ENCODE peak calls at places on chromosomes 1 and 21, in eight cellular contexts. One of them, this sample, is unnamed.

GRCh38 chr1:156336242-156336641 is 1.9 kb downstream of the CCT3 start:
- DNase-seq in right lobe of liver: no peak
- DNase-seq in OCI-LY7: peak
- DNase-seq in fibroblast of pulmonary artery: no peak
- DNase-seq in BJ: no peak
- DNase-seq in A549: peak
- DNase-seq in type B pancreatic cell: no peak
- DNase-seq in cardiac muscle cell: peak
- DNase-seq in this sample: no peak

GRCh38 chr1:36751525-36751924 is 268.8 kb upstream of the CSF3R start:
- DNase-seq in right lobe of liver: no peak
- DNase-seq in OCI-LY7: no peak
- DNase-seq in fibroblast of pulmonary artery: no peak
- DNase-seq in BJ: no peak
- DNase-seq in A549: peak
- DNase-seq in type B pancreatic cell: no peak
- DNase-seq in cardiac muscle cell: no peak
- DNase-seq in this sample: no peak

GRCh38 chr1:91611498-91611917 is 110.9 kb downstream of the CDC7 start:
- DNase-seq in right lobe of liver: no peak
- DNase-seq in OCI-LY7: no peak
- DNase-seq in fibroblast of pulmonary artery: no peak
- DNase-seq in BJ: no peak
- DNase-seq in A549: peak
- DNase-seq in type B pancreatic cell: no peak
- DNase-seq in cardiac muscle cell: no peak
- DNase-seq in this sample: no peak

GRCh38 chr1:68675336-68675735 is 178.5 kb upstream of the DEPDC1 start:
- DNase-seq in right lobe of liver: no peak
- DNase-seq in OCI-LY7: no peak
- DNase-seq in fibroblast of pulmonary artery: no peak
- DNase-seq in BJ: no peak
- DNase-seq in A549: no peak
- DNase-seq in type B pancreatic cell: no peak
- DNase-seq in cardiac muscle cell: no peak
- DNase-seq in this sample: no peak

GRCh38 chr1:66788231-66788939 is 12.7 kb downstream of the INSL5 start:
- DNase-seq in right lobe of liver: no peak
- DNase-seq in OCI-LY7: peak
- DNase-seq in fibroblast of pulmonary artery: no peak
- DNase-seq in BJ: no peak
- DNase-seq in A549: no peak
- DNase-seq in type B pancreatic cell: no peak
- DNase-seq in cardiac muscle cell: no peak
- DNase-seq in this sample: peak

GRCh38 chr1:172581273-172581672 is 48.3 kb downstream of the SUCO start:
- DNase-seq in right lobe of liver: no peak
- DNase-seq in OCI-LY7: no peak
- DNase-seq in fibroblast of pulmonary artery: no peak
- DNase-seq in BJ: no peak
- DNase-seq in A549: no peak
- DNase-seq in type B pancreatic cell: no peak
- DNase-seq in cardiac muscle cell: no peak
- DNase-seq in this sample: no peak

GRCh38 chr1:54064244-54064643 is 10.8 kb downstream of the TCEANC2 start:
- DNase-seq in right lobe of liver: no peak
- DNase-seq in OCI-LY7: no peak
- DNase-seq in fibroblast of pulmonary artery: no peak
- DNase-seq in BJ: no peak
- DNase-seq in A549: no peak
- DNase-seq in type B pancreatic cell: no peak
- DNase-seq in cardiac muscle cell: no peak
- DNase-seq in this sample: no peak

GRCh38 chr1:211783897-211784296 is 46.7 kb downstream of the LPGAT1 start:
- DNase-seq in right lobe of liver: no peak
- DNase-seq in OCI-LY7: no peak
- DNase-seq in fibroblast of pulmonary artery: no peak
- DNase-seq in BJ: no peak
- DNase-seq in A549: peak
- DNase-seq in type B pancreatic cell: no peak
- DNase-seq in cardiac muscle cell: no peak
- DNase-seq in this sample: no peak

GRCh38 chr1:234320549-234320948 is 52.7 kb upstream of the COA6 start:
- DNase-seq in right lobe of liver: peak
- DNase-seq in OCI-LY7: no peak
- DNase-seq in fibroblast of pulmonary artery: no peak
- DNase-seq in BJ: no peak
- DNase-seq in A549: no peak
- DNase-seq in type B pancreatic cell: no peak
- DNase-seq in cardiac muscle cell: no peak
- DNase-seq in this sample: no peak

GRCh38 chr1:245663373-245663772 is 508.6 kb downstream of the KIF26B start:
- DNase-seq in right lobe of liver: no peak
- DNase-seq in OCI-LY7: no peak
- DNase-seq in fibroblast of pulmonary artery: no peak
- DNase-seq in BJ: no peak
- DNase-seq in A549: no peak
- DNase-seq in type B pancreatic cell: no peak
- DNase-seq in cardiac muscle cell: no peak
- DNase-seq in this sample: no peak

GRCh38 chr21:39966786-39967185 is 99.5 kb downstream of the PCP4 start:
- DNase-seq in right lobe of liver: no peak
- DNase-seq in OCI-LY7: no peak
- DNase-seq in fibroblast of pulmonary artery: no peak
- DNase-seq in BJ: no peak
- DNase-seq in A549: no peak
- DNase-seq in type B pancreatic cell: no peak
- DNase-seq in cardiac muscle cell: no peak
- DNase-seq in this sample: no peak

GRCh38 chr1:93938461-93939145 is 29.4 kb upstream of the GCLM start:
- DNase-seq in right lobe of liver: no peak
- DNase-seq in OCI-LY7: peak
- DNase-seq in fibroblast of pulmonary artery: peak
- DNase-seq in BJ: no peak
- DNase-seq in A549: no peak
- DNase-seq in type B pancreatic cell: no peak
- DNase-seq in cardiac muscle cell: peak
- DNase-seq in this sample: no peak

GRCh38 chr1:22579541-22580155 is 16.4 kb downstream of the EPHA8 start:
- DNase-seq in right lobe of liver: no peak
- DNase-seq in OCI-LY7: no peak
- DNase-seq in fibroblast of pulmonary artery: no peak
- DNase-seq in BJ: no peak
- DNase-seq in A549: no peak
- DNase-seq in type B pancreatic cell: no peak
- DNase-seq in cardiac muscle cell: no peak
- DNase-seq in this sample: no peak

GRCh38 chr1:14961661-14962267 is 191.8 kb upstream of the TMEM51 start:
- DNase-seq in right lobe of liver: no peak
- DNase-seq in OCI-LY7: peak
- DNase-seq in fibroblast of pulmonary artery: no peak
- DNase-seq in BJ: no peak
- DNase-seq in A549: no peak
- DNase-seq in type B pancreatic cell: no peak
- DNase-seq in cardiac muscle cell: no peak
- DNase-seq in this sample: peak

GRCh38 chr1:231872461-231872910 is 245.9 kb downstream of the DISC1 start:
- DNase-seq in right lobe of liver: no peak
- DNase-seq in OCI-LY7: no peak
- DNase-seq in fibroblast of pulmonary artery: peak
- DNase-seq in BJ: peak
- DNase-seq in A549: no peak
- DNase-seq in type B pancreatic cell: no peak
- DNase-seq in cardiac muscle cell: peak
- DNase-seq in this sample: no peak

GRCh38 chr21:43816611-43817071 is 27.3 kb downstream of the RRP1 start:
- DNase-seq in right lobe of liver: no peak
- DNase-seq in OCI-LY7: no peak
- DNase-seq in fibroblast of pulmonary artery: no peak
- DNase-seq in BJ: no peak
- DNase-seq in A549: no peak
- DNase-seq in type B pancreatic cell: no peak
- DNase-seq in cardiac muscle cell: no peak
- DNase-seq in this sample: no peak

GRCh38 chr1:180415985-180416633 is 86.3 kb downstream of the ACBD6 start:
- DNase-seq in right lobe of liver: no peak
- DNase-seq in OCI-LY7: peak
- DNase-seq in fibroblast of pulmonary artery: peak
- DNase-seq in BJ: no peak
- DNase-seq in A549: peak
- DNase-seq in type B pancreatic cell: no peak
- DNase-seq in cardiac muscle cell: peak
- DNase-seq in this sample: peak

GRCh38 chr1:46030074-46030870 is 102.2 kb downstream of the PIK3R3 start:
- DNase-seq in right lobe of liver: no peak
- DNase-seq in OCI-LY7: no peak
- DNase-seq in fibroblast of pulmonary artery: no peak
- DNase-seq in BJ: no peak
- DNase-seq in A549: no peak
- DNase-seq in type B pancreatic cell: no peak
- DNase-seq in cardiac muscle cell: no peak
- DNase-seq in this sample: no peak

GRCh38 chr1:98556521-98557158 is 104.9 kb upstream of the SNX7 start:
- DNase-seq in right lobe of liver: no peak
- DNase-seq in OCI-LY7: peak
- DNase-seq in fibroblast of pulmonary artery: peak
- DNase-seq in BJ: no peak
- DNase-seq in A549: peak
- DNase-seq in type B pancreatic cell: no peak
- DNase-seq in cardiac muscle cell: peak
- DNase-seq in this sample: peak

GRCh38 chr1:167563579-167564246 is 10.2 kb upstream of the CREG1 start:
- DNase-seq in right lobe of liver: no peak
- DNase-seq in OCI-LY7: no peak
- DNase-seq in fibroblast of pulmonary artery: no peak
- DNase-seq in BJ: no peak
- DNase-seq in A549: no peak
- DNase-seq in type B pancreatic cell: no peak
- DNase-seq in cardiac muscle cell: peak
- DNase-seq in this sample: no peak

GRCh38 chr1:18010945-18011344 is 96.7 kb upstream of the IGSF21 start:
- DNase-seq in right lobe of liver: no peak
- DNase-seq in OCI-LY7: no peak
- DNase-seq in fibroblast of pulmonary artery: no peak
- DNase-seq in BJ: no peak
- DNase-seq in A549: no peak
- DNase-seq in type B pancreatic cell: no peak
- DNase-seq in cardiac muscle cell: peak
- DNase-seq in this sample: no peak

GRCh38 chr1:24294757-24295371 is 24.3 kb upstream of the GRHL3 start:
- DNase-seq in right lobe of liver: peak
- DNase-seq in OCI-LY7: no peak
- DNase-seq in fibroblast of pulmonary artery: peak
- DNase-seq in BJ: peak
- DNase-seq in A549: peak
- DNase-seq in type B pancreatic cell: no peak
- DNase-seq in cardiac muscle cell: peak
- DNase-seq in this sample: no peak
- TF ChIP-seq CTCF in right lobe of liver: no peak
- TF ChIP-seq CTCF in OCI-LY7: no peak
- TF ChIP-seq CTCF in fibroblast of pulmonary artery: no peak
- TF ChIP-seq CTCF in BJ: peak
- TF ChIP-seq CTCF in A549: no peak
- TF ChIP-seq CTCF in type B pancreatic cell: no peak
- TF ChIP-seq CTCF in cardiac muscle cell: peak
- TF ChIP-seq CTCF in this sample: no peak

GRCh38 chr1:2227341-2228156 is 570 bp upstream of the SKI start:
- DNase-seq in right lobe of liver: peak
- DNase-seq in OCI-LY7: peak
- DNase-seq in fibroblast of pulmonary artery: peak
- DNase-seq in BJ: no peak
- DNase-seq in A549: peak
- DNase-seq in type B pancreatic cell: peak
- DNase-seq in cardiac muscle cell: peak
- DNase-seq in this sample: peak
- TF ChIP-seq CTCF in right lobe of liver: peak
- TF ChIP-seq CTCF in OCI-LY7: no peak
- TF ChIP-seq CTCF in fibroblast of pulmonary artery: no peak
- TF ChIP-seq CTCF in BJ: no peak
- TF ChIP-seq CTCF in A549: no peak
- TF ChIP-seq CTCF in type B pancreatic cell: no peak
- TF ChIP-seq CTCF in cardiac muscle cell: no peak
- TF ChIP-seq CTCF in this sample: peak

DNA sequence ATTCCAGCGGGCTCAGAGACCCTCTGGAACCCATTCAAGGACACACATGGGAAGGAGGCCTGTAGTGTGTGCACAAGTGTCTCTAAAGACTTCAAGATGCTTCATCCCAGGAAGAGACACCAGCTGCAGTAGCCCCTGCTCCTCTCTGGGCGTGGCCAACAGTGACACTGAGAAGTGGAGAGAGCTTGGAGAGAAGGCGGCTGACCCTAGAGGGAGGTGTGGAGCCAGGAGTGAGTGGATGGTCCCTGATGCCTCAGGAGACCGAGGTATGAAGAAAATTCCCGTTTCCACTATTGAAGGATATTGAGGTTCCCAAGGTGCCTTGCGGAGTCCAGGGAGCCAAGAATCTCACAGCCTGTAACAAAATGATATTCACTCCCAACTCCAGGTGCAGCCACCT is 14.9 kb upstream of the TNNI1 start:
- DNase-seq in right lobe of liver: no peak
- DNase-seq in OCI-LY7: no peak
- DNase-seq in fibroblast of pulmonary artery: peak
- DNase-seq in BJ: no peak
- DNase-seq in A549: peak
- DNase-seq in type B pancreatic cell: no peak
- DNase-seq in cardiac muscle cell: no peak
- DNase-seq in this sample: no peak
- TF ChIP-seq CTCF in right lobe of liver: no peak
- TF ChIP-seq CTCF in OCI-LY7: no peak
- TF ChIP-seq CTCF in fibroblast of pulmonary artery: peak
- TF ChIP-seq CTCF in BJ: peak
- TF ChIP-seq CTCF in A549: no peak
- TF ChIP-seq CTCF in type B pancreatic cell: no peak
- TF ChIP-seq CTCF in cardiac muscle cell: peak
- TF ChIP-seq CTCF in this sample: no peak

DNA sequence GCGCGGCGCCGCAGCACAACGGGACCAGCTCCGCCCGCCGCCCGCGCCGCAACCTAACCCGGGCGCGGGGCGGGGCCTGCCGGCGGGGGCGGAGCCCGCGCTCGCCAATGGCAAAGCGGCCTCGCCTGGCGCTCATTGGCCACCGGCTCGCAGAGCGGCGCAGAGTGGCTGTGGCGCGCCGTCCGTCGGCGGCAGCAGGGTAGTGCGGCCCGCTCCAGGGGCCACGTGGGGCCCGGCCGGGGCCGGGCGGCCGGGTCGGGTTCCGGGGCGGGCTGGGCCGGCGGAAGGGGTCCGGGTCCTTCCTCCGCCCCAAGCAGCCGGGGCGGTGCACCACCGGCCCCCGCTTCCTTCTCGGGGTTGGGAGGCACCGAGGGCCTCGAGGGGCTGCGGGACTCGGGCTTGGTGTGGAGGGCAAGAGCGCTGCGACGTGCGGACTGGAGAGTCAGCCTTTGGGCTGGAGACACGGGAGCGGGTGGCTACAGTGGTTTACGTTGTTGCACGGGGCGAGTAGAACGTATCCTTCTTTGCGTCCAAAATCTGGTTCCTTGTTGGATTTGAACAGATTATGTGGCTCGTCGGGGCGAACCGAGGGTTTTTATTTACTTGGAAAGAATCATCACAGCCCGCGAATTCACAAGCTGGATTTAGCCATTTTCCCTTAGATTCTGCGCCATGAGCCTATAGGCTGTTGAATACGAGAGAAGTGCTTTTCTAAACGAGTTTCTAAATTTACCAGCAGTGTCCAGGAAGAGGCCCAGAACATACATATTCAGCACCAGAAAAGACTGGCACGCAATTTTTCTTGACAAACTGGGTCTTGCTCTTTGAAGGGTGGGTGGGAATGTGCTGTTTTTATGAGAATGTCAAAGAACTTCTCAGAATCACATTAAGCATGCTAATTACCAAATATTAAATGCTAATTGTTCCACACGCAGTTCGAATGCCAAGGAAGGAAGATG is at the start of gene SRM:
- DNase-seq in right lobe of liver: peak
- DNase-seq in OCI-LY7: peak
- DNase-seq in fibroblast of pulmonary artery: peak
- DNase-seq in BJ: peak
- DNase-seq in A549: peak
- DNase-seq in type B pancreatic cell: peak
- DNase-seq in cardiac muscle cell: peak
- DNase-seq in this sample: peak
- TF ChIP-seq CTCF in right lobe of liver: peak
- TF ChIP-seq CTCF in OCI-LY7: no peak
- TF ChIP-seq CTCF in fibroblast of pulmonary artery: peak
- TF ChIP-seq CTCF in BJ: no peak
- TF ChIP-seq CTCF in A549: no peak
- TF ChIP-seq CTCF in type B pancreatic cell: peak
- TF ChIP-seq CTCF in cardiac muscle cell: peak
- TF ChIP-seq CTCF in this sample: peak